ENCODE peak calls at places on chromosome 4, in four cellular contexts. M, F, J and T are unnamed samples.

GRCh38 chr4:168433576-168433975 is 46.7 kb downstream of the DDX60L start:
- DNase-seq in M (no peak), F (no peak), J (peak), T (no peak)

GRCh38 chr4:84809946-84810345 is 156.5 kb downstream of the WDFY3 start:
- DNase-seq in M (no peak), F (no peak), J (no peak), T (no peak)

GRCh38 chr4:6619466-6620255 is 20.8 kb upstream of the MRFAP1 start:
- DNase-seq in M (no peak), F (no peak), J (no peak), T (peak)

GRCh38 chr4:70992354-70992753 is 1.1 kb upstream of the DCK start:
- DNase-seq in M (peak), F (no peak), J (peak), T (no peak)

GRCh38 chr4:78145622-78146021 is 88.5 kb downstream of the FRAS1 start:
- DNase-seq in M (no peak), F (no peak), J (no peak), T (no peak)

GRCh38 chr4:25667931-25668557 is 12.4 kb downstream of the SLC34A2 start:
- DNase-seq in M (peak), F (no peak), J (no peak), T (peak)

GRCh38 chr4:825063-825968 is 613 bp downstream of the CPLX1 start:
- DNase-seq in M (peak), F (peak), J (peak), T (peak)

GRCh38 chr4:118338981-118339765 is 13.6 kb downstream of the PRSS12 start:
- DNase-seq in M (no peak), F (no peak), J (peak), T (no peak)

GRCh38 chr4:11769425-11769824 is 340.7 kb upstream of the HS3ST1 start:
- DNase-seq in M (peak), F (no peak), J (peak), T (no peak)

GRCh38 chr4:67896421-67897065 is 12.7 kb upstream of the TMPRSS11D start:
- DNase-seq in M (no peak), F (no peak), J (no peak), T (no peak)

GRCh38 chr4:1033840-1034551 is 22.6 kb downstream of the FGFRL1 start:
- DNase-seq in M (no peak), F (no peak), J (peak), T (no peak)

GRCh38 chr4:122516376-122516775 is 59.9 kb upstream of the IL2 start:
- DNase-seq in M (no peak), F (no peak), J (no peak), T (no peak)

GRCh38 chr4:32624943-32625603 is 1904.9 kb downstream of the PCDH7 start:
- DNase-seq in M (no peak), F (no peak), J (peak), T (no peak)

GRCh38 chr4:7514281-7514680 is 79.6 kb upstream of the PSAPL1 start:
- DNase-seq in M (no peak), F (no peak), J (no peak), T (no peak)

GRCh38 chr4:150283689-150284088 is 205.4 kb downstream of the DCLK2 start:
- DNase-seq in M (no peak), F (no peak), J (peak), T (no peak)

GRCh38 chr4:176270669-176271068 is 1.6 kb upstream of the ASB5 start:
- DNase-seq in M (peak), F (no peak), J (peak), T (peak)

GRCh38 chr4:47071863-47072441 is 40.6 kb downstream of the GABRB1 start:
- DNase-seq in M (no peak), F (no peak), J (peak), T (no peak)

GRCh38 chr4:5144384-5144783 is 93.1 kb downstream of the STK32B start:
- DNase-seq in M (no peak), F (no peak), J (no peak), T (peak)

GRCh38 chr4:7687006-7687405 is 252.3 kb upstream of the PSAPL1 start:
- DNase-seq in M (no peak), F (peak), J (no peak), T (no peak)

GRCh38 chr4:187075514-187075913 is 351.9 kb upstream of the FAT1 start:
- DNase-seq in M (no peak), F (no peak), J (no peak), T (no peak)

GRCh38 chr4:8917868-8918783 is 46.5 kb upstream of the HMX1 start:
- DNase-seq in M (peak), F (peak), J (peak), T (peak)

GRCh38 chr4:56981795-56982201 is 3.1 kb downstream of the POLR2B start:
- DNase-seq in M (no peak), F (no peak), J (no peak), T (no peak)

GRCh38 chr4:173135241-173135847 is 33.3 kb upstream of the GALNT7 start:
- DNase-seq in M (no peak), F (no peak), J (peak), T (peak)

GRCh38 chr4:1080961-1081688 is 32.2 kb downstream of the RNF212 start:
- DNase-seq in M (no peak), F (no peak), J (peak), T (peak)

GRCh38 chr4:168557658-168558057 is 60.8 kb downstream of the PALLD start:
- DNase-seq in M (no peak), F (no peak), J (no peak), T (no peak)

GRCh38 chr4:139593091-139593564 is 37.1 kb upstream of the SETD7 start:
- DNase-seq in M (peak), F (no peak), J (peak), T (peak)

GRCh38 chr4:73098713-73099112 is 29.2 kb upstream of the COX18 start:
- DNase-seq in M (no peak), F (no peak), J (no peak), T (no peak)

GRCh38 chr4:47926667-47927258 is 12.4 kb upstream of the NFXL1 start:
- DNase-seq in M (peak), F (peak), J (peak), T (peak)

GRCh38 chr4:141246243-141246642 is 25.5 kb downstream of the ZNF330 start:
- DNase-seq in M (no peak), F (no peak), J (peak), T (no peak)

GRCh38 chr4:66169341-66169740 is 499.1 kb upstream of the EPHA5 start:
- DNase-seq in M (no peak), F (no peak), J (peak), T (no peak)

GRCh38 chr4:143411527-143412480 is 75.1 kb downstream of the GAB1 start:
- DNase-seq in M (no peak), F (no peak), J (peak), T (no peak)